ENCODE peak calls at places on chromosomes 16 and 17, in nine cellular contexts. One of them, this sample, is unnamed.

GRCh38 chr17:74373838-74374606 is 6.7 kb downstream of the GPR142 start:
- DNase-seq in NCI-H524: peak; percentile 94
- DNase-seq in fibroblast of the conjunctiva: no peak
- DNase-seq in left cardiac atrium: no peak
- DNase-seq in GM18507: no peak
- DNase-seq in NCI-H1092 treated with DMSO at 0.1 percent for 48 hours: peak; percentile 79
- DNase-seq in activated T-cell treated with anti-CD3 and anti-CD28 coated beads, Interleukin-2, amount 50 U/mL, for 4 hours: no peak
- DNase-seq in activated CD4-positive, alpha-beta T cell treated with anti-CD3 and anti-CD28 coated beads, Interleukin-2, amount 10 ng/mL, durations not matched to agents 7 days and 5 days: no peak
- DNase-seq in NCI-H2029: peak; percentile 71
- DNase-seq in this sample: peak; percentile 95

GRCh38 chr16:50196736-50197135 is 43.6 kb downstream of the TENT4B start:
- DNase-seq in NCI-H524: no peak
- DNase-seq in fibroblast of the conjunctiva: no peak
- DNase-seq in left cardiac atrium: no peak
- DNase-seq in GM18507: no peak
- DNase-seq in NCI-H1092 treated with DMSO at 0.1 percent for 48 hours: no peak
- DNase-seq in activated T-cell treated with anti-CD3 and anti-CD28 coated beads, Interleukin-2, amount 50 U/mL, for 4 hours: no peak
- DNase-seq in activated CD4-positive, alpha-beta T cell treated with anti-CD3 and anti-CD28 coated beads, Interleukin-2, amount 10 ng/mL, durations not matched to agents 7 days and 5 days: peak; percentile 49
- DNase-seq in NCI-H2029: no peak
- DNase-seq in this sample: no peak

GRCh38 chr17:488993-489757 is 136.6 kb upstream of the RPH3AL start:
- DNase-seq in NCI-H524: no peak
- DNase-seq in fibroblast of the conjunctiva: no peak
- DNase-seq in left cardiac atrium: no peak
- DNase-seq in GM18507: no peak
- DNase-seq in NCI-H1092 treated with DMSO at 0.1 percent for 48 hours: no peak
- DNase-seq in activated T-cell treated with anti-CD3 and anti-CD28 coated beads, Interleukin-2, amount 50 U/mL, for 4 hours: no peak
- DNase-seq in activated CD4-positive, alpha-beta T cell treated with anti-CD3 and anti-CD28 coated beads, Interleukin-2, amount 10 ng/mL, durations not matched to agents 7 days and 5 days: peak; percentile 47
- DNase-seq in NCI-H2029: no peak
- DNase-seq in this sample: peak; percentile 37

GRCh38 chr17:57553991-57554825 is 190.9 kb downstream of the CCDC182 start:
- DNase-seq in NCI-H524: peak; percentile 99
- DNase-seq in fibroblast of the conjunctiva: no peak
- DNase-seq in left cardiac atrium: no peak
- DNase-seq in GM18507: no peak
- DNase-seq in NCI-H1092 treated with DMSO at 0.1 percent for 48 hours: no peak
- DNase-seq in activated T-cell treated with anti-CD3 and anti-CD28 coated beads, Interleukin-2, amount 50 U/mL, for 4 hours: no peak
- DNase-seq in activated CD4-positive, alpha-beta T cell treated with anti-CD3 and anti-CD28 coated beads, Interleukin-2, amount 10 ng/mL, durations not matched to agents 7 days and 5 days: no peak
- DNase-seq in NCI-H2029: peak; percentile 25
- DNase-seq in this sample: no peak

GRCh38 chr16:4825196-4825595 is 21.9 kb downstream of the GLYR1 start:
- DNase-seq in NCI-H524: no peak
- DNase-seq in fibroblast of the conjunctiva: no peak
- DNase-seq in left cardiac atrium: peak; percentile 59
- DNase-seq in GM18507: no peak
- DNase-seq in NCI-H1092 treated with DMSO at 0.1 percent for 48 hours: no peak
- DNase-seq in activated T-cell treated with anti-CD3 and anti-CD28 coated beads, Interleukin-2, amount 50 U/mL, for 4 hours: no peak
- DNase-seq in activated CD4-positive, alpha-beta T cell treated with anti-CD3 and anti-CD28 coated beads, Interleukin-2, amount 10 ng/mL, durations not matched to agents 7 days and 5 days: no peak
- DNase-seq in NCI-H2029: no peak
- DNase-seq in this sample: no peak

GRCh38 chr16:70681382-70682238 is 4.2 kb downstream of the MTSS2 start:
- DNase-seq in NCI-H524: no peak
- DNase-seq in fibroblast of the conjunctiva: no peak
- DNase-seq in left cardiac atrium: no peak
- DNase-seq in GM18507: no peak
- DNase-seq in NCI-H1092 treated with DMSO at 0.1 percent for 48 hours: no peak
- DNase-seq in activated T-cell treated with anti-CD3 and anti-CD28 coated beads, Interleukin-2, amount 50 U/mL, for 4 hours: no peak
- DNase-seq in activated CD4-positive, alpha-beta T cell treated with anti-CD3 and anti-CD28 coated beads, Interleukin-2, amount 10 ng/mL, durations not matched to agents 7 days and 5 days: no peak
- DNase-seq in NCI-H2029: no peak
- DNase-seq in this sample: peak; percentile 92

GRCh38 chr16:82317411-82318168 is 147.6 kb upstream of the MPHOSPH6 start:
- DNase-seq in NCI-H524: no peak
- DNase-seq in fibroblast of the conjunctiva: no peak
- DNase-seq in left cardiac atrium: no peak
- DNase-seq in GM18507: no peak
- DNase-seq in NCI-H1092 treated with DMSO at 0.1 percent for 48 hours: no peak
- DNase-seq in activated T-cell treated with anti-CD3 and anti-CD28 coated beads, Interleukin-2, amount 50 U/mL, for 4 hours: no peak
- DNase-seq in activated CD4-positive, alpha-beta T cell treated with anti-CD3 and anti-CD28 coated beads, Interleukin-2, amount 10 ng/mL, durations not matched to agents 7 days and 5 days: no peak
- DNase-seq in NCI-H2029: no peak
- DNase-seq in this sample: no peak

GRCh38 chr16:86455116-86455515 is 55.2 kb upstream of the FOXF1 start:
- DNase-seq in NCI-H524: no peak
- DNase-seq in fibroblast of the conjunctiva: peak; percentile 75
- DNase-seq in left cardiac atrium: no peak
- DNase-seq in GM18507: no peak
- DNase-seq in NCI-H1092 treated with DMSO at 0.1 percent for 48 hours: no peak
- DNase-seq in activated T-cell treated with anti-CD3 and anti-CD28 coated beads, Interleukin-2, amount 50 U/mL, for 4 hours: no peak
- DNase-seq in activated CD4-positive, alpha-beta T cell treated with anti-CD3 and anti-CD28 coated beads, Interleukin-2, amount 10 ng/mL, durations not matched to agents 7 days and 5 days: no peak
- DNase-seq in NCI-H2029: no peak
- DNase-seq in this sample: no peak

GRCh38 chr17:6054372-6054771 is 15.8 kb upstream of the WSCD1 start:
- DNase-seq in NCI-H524: no peak
- DNase-seq in fibroblast of the conjunctiva: no peak
- DNase-seq in left cardiac atrium: no peak
- DNase-seq in GM18507: no peak
- DNase-seq in NCI-H1092 treated with DMSO at 0.1 percent for 48 hours: no peak
- DNase-seq in activated T-cell treated with anti-CD3 and anti-CD28 coated beads, Interleukin-2, amount 50 U/mL, for 4 hours: no peak
- DNase-seq in activated CD4-positive, alpha-beta T cell treated with anti-CD3 and anti-CD28 coated beads, Interleukin-2, amount 10 ng/mL, durations not matched to agents 7 days and 5 days: no peak
- DNase-seq in NCI-H2029: no peak
- DNase-seq in this sample: no peak

GRCh38 chr16:82456683-82457082 is 170.1 kb upstream of the CDH13 start:
- DNase-seq in NCI-H524: peak; percentile 55
- DNase-seq in fibroblast of the conjunctiva: peak; percentile 4
- DNase-seq in left cardiac atrium: peak; percentile 51
- DNase-seq in GM18507: peak; percentile 14
- DNase-seq in NCI-H1092 treated with DMSO at 0.1 percent for 48 hours: peak; percentile 65
- DNase-seq in activated T-cell treated with anti-CD3 and anti-CD28 coated beads, Interleukin-2, amount 50 U/mL, for 4 hours: no peak
- DNase-seq in activated CD4-positive, alpha-beta T cell treated with anti-CD3 and anti-CD28 coated beads, Interleukin-2, amount 10 ng/mL, durations not matched to agents 7 days and 5 days: peak; percentile 37
- DNase-seq in NCI-H2029: peak; percentile 31
- DNase-seq in this sample: peak; percentile 50

GRCh38 chr17:75778861-75779249 is 5.8 kb upstream of the UNK start:
- DNase-seq in NCI-H524: peak; percentile 79
- DNase-seq in fibroblast of the conjunctiva: no peak
- DNase-seq in left cardiac atrium: peak; percentile 31
- DNase-seq in GM18507: no peak
- DNase-seq in NCI-H1092 treated with DMSO at 0.1 percent for 48 hours: peak; percentile 32
- DNase-seq in activated T-cell treated with anti-CD3 and anti-CD28 coated beads, Interleukin-2, amount 50 U/mL, for 4 hours: no peak
- DNase-seq in activated CD4-positive, alpha-beta T cell treated with anti-CD3 and anti-CD28 coated beads, Interleukin-2, amount 10 ng/mL, durations not matched to agents 7 days and 5 days: peak; percentile 79
- DNase-seq in NCI-H2029: peak; percentile 55
- DNase-seq in this sample: peak; percentile 49

GRCh38 chr16:83882118-83882879 is 16.6 kb upstream of the MLYCD start:
- DNase-seq in NCI-H524: peak; percentile 23
- DNase-seq in fibroblast of the conjunctiva: no peak
- DNase-seq in left cardiac atrium: no peak
- DNase-seq in GM18507: no peak
- DNase-seq in NCI-H1092 treated with DMSO at 0.1 percent for 48 hours: no peak
- DNase-seq in activated T-cell treated with anti-CD3 and anti-CD28 coated beads, Interleukin-2, amount 50 U/mL, for 4 hours: no peak
- DNase-seq in activated CD4-positive, alpha-beta T cell treated with anti-CD3 and anti-CD28 coated beads, Interleukin-2, amount 10 ng/mL, durations not matched to agents 7 days and 5 days: no peak
- DNase-seq in NCI-H2029: no peak
- DNase-seq in this sample: no peak

GRCh38 chr17:10121971-10122707 is 76.3 kb downstream of the GAS7 start:
- DNase-seq in NCI-H524: peak; percentile 85
- DNase-seq in fibroblast of the conjunctiva: no peak
- DNase-seq in left cardiac atrium: peak; percentile 43
- DNase-seq in GM18507: no peak
- DNase-seq in NCI-H1092 treated with DMSO at 0.1 percent for 48 hours: no peak
- DNase-seq in activated T-cell treated with anti-CD3 and anti-CD28 coated beads, Interleukin-2, amount 50 U/mL, for 4 hours: no peak
- DNase-seq in activated CD4-positive, alpha-beta T cell treated with anti-CD3 and anti-CD28 coated beads, Interleukin-2, amount 10 ng/mL, durations not matched to agents 7 days and 5 days: peak; percentile 24
- DNase-seq in NCI-H2029: no peak
- DNase-seq in this sample: no peak

GRCh38 chr17:40484285-40484972 is 17.0 kb downstream of the TNS4 start:
- DNase-seq in NCI-H524: no peak
- DNase-seq in fibroblast of the conjunctiva: no peak
- DNase-seq in left cardiac atrium: no peak
- DNase-seq in GM18507: no peak
- DNase-seq in NCI-H1092 treated with DMSO at 0.1 percent for 48 hours: no peak
- DNase-seq in activated T-cell treated with anti-CD3 and anti-CD28 coated beads, Interleukin-2, amount 50 U/mL, for 4 hours: no peak
- DNase-seq in activated CD4-positive, alpha-beta T cell treated with anti-CD3 and anti-CD28 coated beads, Interleukin-2, amount 10 ng/mL, durations not matched to agents 7 days and 5 days: no peak
- DNase-seq in NCI-H2029: no peak
- DNase-seq in this sample: no peak

GRCh38 chr16:30619643-30620042 is 9.5 kb upstream of the ZNF689 start:
- DNase-seq in NCI-H524: no peak
- DNase-seq in fibroblast of the conjunctiva: no peak
- DNase-seq in left cardiac atrium: no peak
- DNase-seq in GM18507: no peak
- DNase-seq in NCI-H1092 treated with DMSO at 0.1 percent for 48 hours: no peak
- DNase-seq in activated T-cell treated with anti-CD3 and anti-CD28 coated beads, Interleukin-2, amount 50 U/mL, for 4 hours: no peak
- DNase-seq in activated CD4-positive, alpha-beta T cell treated with anti-CD3 and anti-CD28 coated beads, Interleukin-2, amount 10 ng/mL, durations not matched to agents 7 days and 5 days: no peak
- DNase-seq in NCI-H2029: no peak
- DNase-seq in this sample: no peak

GRCh38 chr17:40485851-40486512 is 15.4 kb downstream of the TNS4 start:
- DNase-seq in NCI-H524: no peak
- DNase-seq in fibroblast of the conjunctiva: peak; percentile 96
- DNase-seq in left cardiac atrium: peak; percentile 57
- DNase-seq in GM18507: no peak
- DNase-seq in NCI-H1092 treated with DMSO at 0.1 percent for 48 hours: no peak
- DNase-seq in activated T-cell treated with anti-CD3 and anti-CD28 coated beads, Interleukin-2, amount 50 U/mL, for 4 hours: peak; percentile 25
- DNase-seq in activated CD4-positive, alpha-beta T cell treated with anti-CD3 and anti-CD28 coated beads, Interleukin-2, amount 10 ng/mL, durations not matched to agents 7 days and 5 days: no peak
- DNase-seq in NCI-H2029: peak; percentile 64
- DNase-seq in this sample: peak; percentile 86

GRCh38 chr17:78777886-78778285 is 4.2 kb downstream of the CYTH1 start:
- DNase-seq in NCI-H524: no peak
- DNase-seq in fibroblast of the conjunctiva: no peak
- DNase-seq in left cardiac atrium: no peak
- DNase-seq in GM18507: no peak
- DNase-seq in NCI-H1092 treated with DMSO at 0.1 percent for 48 hours: no peak
- DNase-seq in activated T-cell treated with anti-CD3 and anti-CD28 coated beads, Interleukin-2, amount 50 U/mL, for 4 hours: no peak
- DNase-seq in activated CD4-positive, alpha-beta T cell treated with anti-CD3 and anti-CD28 coated beads, Interleukin-2, amount 10 ng/mL, durations not matched to agents 7 days and 5 days: no peak
- DNase-seq in NCI-H2029: no peak
- DNase-seq in this sample: no peak

GRCh38 chr16:30120340-30121105 is 2.5 kb downstream of the MAPK3 start:
- DNase-seq in NCI-H524: no peak
- DNase-seq in fibroblast of the conjunctiva: no peak
- DNase-seq in left cardiac atrium: no peak
- DNase-seq in GM18507: no peak
- DNase-seq in NCI-H1092 treated with DMSO at 0.1 percent for 48 hours: no peak
- DNase-seq in activated T-cell treated with anti-CD3 and anti-CD28 coated beads, Interleukin-2, amount 50 U/mL, for 4 hours: no peak
- DNase-seq in activated CD4-positive, alpha-beta T cell treated with anti-CD3 and anti-CD28 coated beads, Interleukin-2, amount 10 ng/mL, durations not matched to agents 7 days and 5 days: no peak
- DNase-seq in NCI-H2029: no peak
- DNase-seq in this sample: no peak

GRCh38 chr16:89613101-89613953 is at the start of gene DPEP1:
- DNase-seq in NCI-H524: peak; percentile 74
- DNase-seq in fibroblast of the conjunctiva: no peak
- DNase-seq in left cardiac atrium: no peak
- DNase-seq in GM18507: no peak
- DNase-seq in NCI-H1092 treated with DMSO at 0.1 percent for 48 hours: no peak
- DNase-seq in activated T-cell treated with anti-CD3 and anti-CD28 coated beads, Interleukin-2, amount 50 U/mL, for 4 hours: no peak
- DNase-seq in activated CD4-positive, alpha-beta T cell treated with anti-CD3 and anti-CD28 coated beads, Interleukin-2, amount 10 ng/mL, durations not matched to agents 7 days and 5 days: no peak
- DNase-seq in NCI-H2029: no peak
- DNase-seq in this sample: no peak

GRCh38 chr16:67801889-67802288 is 4.5 kb downstream of the RANBP10 start:
- DNase-seq in NCI-H524: no peak
- DNase-seq in fibroblast of the conjunctiva: no peak
- DNase-seq in left cardiac atrium: no peak
- DNase-seq in GM18507: no peak
- DNase-seq in NCI-H1092 treated with DMSO at 0.1 percent for 48 hours: no peak
- DNase-seq in activated T-cell treated with anti-CD3 and anti-CD28 coated beads, Interleukin-2, amount 50 U/mL, for 4 hours: peak; percentile 21
- DNase-seq in activated CD4-positive, alpha-beta T cell treated with anti-CD3 and anti-CD28 coated beads, Interleukin-2, amount 10 ng/mL, durations not matched to agents 7 days and 5 days: peak; percentile 64
- DNase-seq in NCI-H2029: no peak
- DNase-seq in this sample: no peak

GRCh38 chr17:81090361-81091133 is 55.6 kb downstream of the BAIAP2 start:
- DNase-seq in NCI-H524: no peak
- DNase-seq in fibroblast of the conjunctiva: no peak
- DNase-seq in left cardiac atrium: peak; percentile 70
- DNase-seq in GM18507: no peak
- DNase-seq in NCI-H1092 treated with DMSO at 0.1 percent for 48 hours: no peak
- DNase-seq in activated T-cell treated with anti-CD3 and anti-CD28 coated beads, Interleukin-2, amount 50 U/mL, for 4 hours: peak; percentile 19
- DNase-seq in activated CD4-positive, alpha-beta T cell treated with anti-CD3 and anti-CD28 coated beads, Interleukin-2, amount 10 ng/mL, durations not matched to agents 7 days and 5 days: peak; percentile 38
- DNase-seq in NCI-H2029: no peak
- DNase-seq in this sample: no peak

GRCh38 chr16:25874196-25874595 is 182.4 kb downstream of the HS3ST4 start:
- DNase-seq in NCI-H524: no peak
- DNase-seq in fibroblast of the conjunctiva: no peak
- DNase-seq in left cardiac atrium: no peak
- DNase-seq in GM18507: no peak
- DNase-seq in NCI-H1092 treated with DMSO at 0.1 percent for 48 hours: no peak
- DNase-seq in activated T-cell treated with anti-CD3 and anti-CD28 coated beads, Interleukin-2, amount 50 U/mL, for 4 hours: no peak
- DNase-seq in activated CD4-positive, alpha-beta T cell treated with anti-CD3 and anti-CD28 coated beads, Interleukin-2, amount 10 ng/mL, durations not matched to agents 7 days and 5 days: no peak
- DNase-seq in NCI-H2029: no peak
- DNase-seq in this sample: no peak

GRCh38 chr16:56824335-56824734 is 40.7 kb upstream of the SLC12A3 start:
- DNase-seq in NCI-H524: no peak
- DNase-seq in fibroblast of the conjunctiva: no peak
- DNase-seq in left cardiac atrium: no peak
- DNase-seq in GM18507: no peak
- DNase-seq in NCI-H1092 treated with DMSO at 0.1 percent for 48 hours: peak; percentile 25
- DNase-seq in activated T-cell treated with anti-CD3 and anti-CD28 coated beads, Interleukin-2, amount 50 U/mL, for 4 hours: no peak
- DNase-seq in activated CD4-positive, alpha-beta T cell treated with anti-CD3 and anti-CD28 coated beads, Interleukin-2, amount 10 ng/mL, durations not matched to agents 7 days and 5 days: no peak
- DNase-seq in NCI-H2029: peak; percentile 2
- DNase-seq in this sample: peak; percentile 53

GRCh38 chr16:715448-716249 is 731 bp downstream of the METRN start:
- DNase-seq in NCI-H524: no peak
- DNase-seq in fibroblast of the conjunctiva: no peak
- DNase-seq in left cardiac atrium: no peak
- DNase-seq in GM18507: no peak
- DNase-seq in NCI-H1092 treated with DMSO at 0.1 percent for 48 hours: peak; percentile 26
- DNase-seq in activated T-cell treated with anti-CD3 and anti-CD28 coated beads, Interleukin-2, amount 50 U/mL, for 4 hours: no peak
- DNase-seq in activated CD4-positive, alpha-beta T cell treated with anti-CD3 and anti-CD28 coated beads, Interleukin-2, amount 10 ng/mL, durations not matched to agents 7 days and 5 days: no peak
- DNase-seq in NCI-H2029: no peak
- DNase-seq in this sample: no peak